ENCODE peak calls at places on chromosomes 1 and 21, in eight cellular contexts. One of them, this sample, is unnamed.

GRCh38 chr1:76901158-76901767 is 34.0 kb downstream of the ST6GALNAC5 start:
- DNase-seq in stimulated activated CD4-positive, alpha-beta T cell treated with anti-CD3 and anti-CD28 coated beads, TNF-alpha, amount 100 ng/mL, for 1 hour: no peak
- DNase-seq in ovary: peak; percentile 44
- DNase-seq in GM23248: peak; percentile 71
- DNase-seq in HuH-7.5: peak; percentile 31
- DNase-seq in anterior cingulate cortex: no peak
- DNase-seq in BJ: no peak
- DNase-seq in epithelial cell of esophagus: peak; percentile 76
- DNase-seq in this sample: no peak

GRCh38 chr1:219066631-219067349 is 106.9 kb upstream of the LYPLAL1 start:
- DNase-seq in ovary: no peak
- DNase-seq in anterior cingulate cortex: no peak
- DNase-seq in epithelial cell of esophagus: peak; percentile 56
- DNase-seq in HuH-7.5: no peak
- DNase-seq in BJ: peak; percentile 67
- DNase-seq in stimulated activated CD4-positive, alpha-beta T cell treated with anti-CD3 and anti-CD28 coated beads, TNF-alpha, amount 100 ng/mL, for 1 hour: no peak
- DNase-seq in GM23248: peak; percentile 78
- DNase-seq in this sample: no peak

GRCh38 chr1:100834779-100835645 is 59.6 kb downstream of the EXTL2 start:
- DNase-seq in ovary: no peak
- DNase-seq in BJ: no peak
- DNase-seq in stimulated activated CD4-positive, alpha-beta T cell treated with anti-CD3 and anti-CD28 coated beads, TNF-alpha, amount 100 ng/mL, for 1 hour: no peak
- DNase-seq in HuH-7.5: no peak
- DNase-seq in anterior cingulate cortex: no peak
- DNase-seq in epithelial cell of esophagus: no peak
- DNase-seq in GM23248: peak; percentile 34
- DNase-seq in this sample: no peak

GRCh38 chr1:113415256-113416189 is 25.2 kb downstream of the MAGI3 start:
- DNase-seq in GM23248: peak; percentile 26
- DNase-seq in epithelial cell of esophagus: no peak
- DNase-seq in BJ: no peak
- DNase-seq in stimulated activated CD4-positive, alpha-beta T cell treated with anti-CD3 and anti-CD28 coated beads, TNF-alpha, amount 100 ng/mL, for 1 hour: no peak
- DNase-seq in HuH-7.5: no peak
- DNase-seq in anterior cingulate cortex: no peak
- DNase-seq in ovary: no peak
- DNase-seq in this sample: no peak

GRCh38 chr1:24555591-24556413 is at the start of gene NCMAP:
- DNase-seq in stimulated activated CD4-positive, alpha-beta T cell treated with anti-CD3 and anti-CD28 coated beads, TNF-alpha, amount 100 ng/mL, for 1 hour: no peak
- DNase-seq in ovary: no peak
- DNase-seq in BJ: no peak
- DNase-seq in anterior cingulate cortex: no peak
- DNase-seq in GM23248: peak; percentile 18
- DNase-seq in HuH-7.5: peak; percentile 42
- DNase-seq in epithelial cell of esophagus: peak; percentile 15
- DNase-seq in this sample: no peak

GRCh38 chr1:117003253-117003875 is 1.8 kb downstream of the CD101 start:
- DNase-seq in epithelial cell of esophagus: no peak
- DNase-seq in ovary: no peak
- DNase-seq in GM23248: no peak
- DNase-seq in stimulated activated CD4-positive, alpha-beta T cell treated with anti-CD3 and anti-CD28 coated beads, TNF-alpha, amount 100 ng/mL, for 1 hour: no peak
- DNase-seq in anterior cingulate cortex: no peak
- DNase-seq in BJ: no peak
- DNase-seq in HuH-7.5: no peak
- DNase-seq in this sample: no peak

GRCh38 chr1:182185822-182186756 is 124.6 kb upstream of the ZNF648 start:
- DNase-seq in GM23248: peak; percentile 92
- DNase-seq in BJ: peak; percentile 55
- DNase-seq in ovary: no peak
- DNase-seq in stimulated activated CD4-positive, alpha-beta T cell treated with anti-CD3 and anti-CD28 coated beads, TNF-alpha, amount 100 ng/mL, for 1 hour: no peak
- DNase-seq in HuH-7.5: no peak
- DNase-seq in anterior cingulate cortex: no peak
- DNase-seq in epithelial cell of esophagus: peak; percentile 94
- DNase-seq in this sample: no peak

GRCh38 chr1:203669739-203670138 is 43.1 kb downstream of the ATP2B4 start:
- DNase-seq in anterior cingulate cortex: no peak
- DNase-seq in ovary: no peak
- DNase-seq in GM23248: peak; percentile 81
- DNase-seq in stimulated activated CD4-positive, alpha-beta T cell treated with anti-CD3 and anti-CD28 coated beads, TNF-alpha, amount 100 ng/mL, for 1 hour: no peak
- DNase-seq in BJ: no peak
- DNase-seq in epithelial cell of esophagus: peak; percentile 22
- DNase-seq in HuH-7.5: peak; percentile 37
- DNase-seq in this sample: no peak

GRCh38 chr1:221035680-221036153 is 156.5 kb downstream of the HLX start:
- DNase-seq in stimulated activated CD4-positive, alpha-beta T cell treated with anti-CD3 and anti-CD28 coated beads, TNF-alpha, amount 100 ng/mL, for 1 hour: no peak
- DNase-seq in HuH-7.5: no peak
- DNase-seq in anterior cingulate cortex: no peak
- DNase-seq in epithelial cell of esophagus: peak; percentile 49
- DNase-seq in GM23248: peak; percentile 89
- DNase-seq in BJ: no peak
- DNase-seq in ovary: no peak
- DNase-seq in this sample: no peak

GRCh38 chr1:26336477-26337205 is 17.3 kb downstream of the CRYBG2 start:
- DNase-seq in epithelial cell of esophagus: peak; percentile 95
- DNase-seq in GM23248: peak; percentile 45
- DNase-seq in HuH-7.5: peak; percentile 84
- DNase-seq in stimulated activated CD4-positive, alpha-beta T cell treated with anti-CD3 and anti-CD28 coated beads, TNF-alpha, amount 100 ng/mL, for 1 hour: peak; percentile 66
- DNase-seq in BJ: no peak
- DNase-seq in ovary: peak; percentile 51
- DNase-seq in anterior cingulate cortex: no peak
- DNase-seq in this sample: peak; percentile 65

GRCh38 chr21:34688145-34688544 is 19.4 kb downstream of the CLIC6 start:
- DNase-seq in HuH-7.5: no peak
- DNase-seq in GM23248: peak; percentile 54
- DNase-seq in anterior cingulate cortex: no peak
- DNase-seq in stimulated activated CD4-positive, alpha-beta T cell treated with anti-CD3 and anti-CD28 coated beads, TNF-alpha, amount 100 ng/mL, for 1 hour: no peak
- DNase-seq in epithelial cell of esophagus: peak; percentile 29
- DNase-seq in ovary: no peak
- DNase-seq in BJ: no peak
- DNase-seq in this sample: no peak

GRCh38 chr21:33063365-33063883 is 6.5 kb upstream of the OLIG1 start:
- DNase-seq in GM23248: no peak
- DNase-seq in anterior cingulate cortex: no peak
- DNase-seq in HuH-7.5: no peak
- DNase-seq in epithelial cell of esophagus: no peak
- DNase-seq in stimulated activated CD4-positive, alpha-beta T cell treated with anti-CD3 and anti-CD28 coated beads, TNF-alpha, amount 100 ng/mL, for 1 hour: no peak
- DNase-seq in BJ: no peak
- DNase-seq in ovary: no peak
- DNase-seq in this sample: no peak

GRCh38 chr1:3320246-3321152 is 134.0 kb upstream of the ARHGEF16 start:
- DNase-seq in HuH-7.5: peak; percentile 94
- DNase-seq in GM23248: peak; percentile 43
- DNase-seq in BJ: no peak
- DNase-seq in stimulated activated CD4-positive, alpha-beta T cell treated with anti-CD3 and anti-CD28 coated beads, TNF-alpha, amount 100 ng/mL, for 1 hour: no peak
- DNase-seq in epithelial cell of esophagus: no peak
- DNase-seq in anterior cingulate cortex: no peak
- DNase-seq in ovary: no peak
- DNase-seq in this sample: no peak

GRCh38 chr1:21693732-21694131 is 24.6 kb upstream of the RAP1GAP start:
- DNase-seq in BJ: peak; percentile 64
- DNase-seq in ovary: no peak
- DNase-seq in stimulated activated CD4-positive, alpha-beta T cell treated with anti-CD3 and anti-CD28 coated beads, TNF-alpha, amount 100 ng/mL, for 1 hour: no peak
- DNase-seq in GM23248: peak; percentile 15
- DNase-seq in HuH-7.5: no peak
- DNase-seq in anterior cingulate cortex: no peak
- DNase-seq in epithelial cell of esophagus: no peak
- DNase-seq in this sample: no peak

GRCh38 chr1:227884370-227885134 is 63.2 kb downstream of the WNT9A start:
- DNase-seq in ovary: peak; percentile 16
- DNase-seq in epithelial cell of esophagus: no peak
- DNase-seq in anterior cingulate cortex: no peak
- DNase-seq in BJ: no peak
- DNase-seq in HuH-7.5: no peak
- DNase-seq in stimulated activated CD4-positive, alpha-beta T cell treated with anti-CD3 and anti-CD28 coated beads, TNF-alpha, amount 100 ng/mL, for 1 hour: no peak
- DNase-seq in GM23248: no peak
- DNase-seq in this sample: no peak

GRCh38 chr1:179087665-179088064 is 5.8 kb downstream of the TOR3A start:
- DNase-seq in HuH-7.5: no peak
- DNase-seq in GM23248: peak; percentile 23
- DNase-seq in anterior cingulate cortex: no peak
- DNase-seq in ovary: no peak
- DNase-seq in epithelial cell of esophagus: no peak
- DNase-seq in stimulated activated CD4-positive, alpha-beta T cell treated with anti-CD3 and anti-CD28 coated beads, TNF-alpha, amount 100 ng/mL, for 1 hour: no peak
- DNase-seq in BJ: no peak
- DNase-seq in this sample: no peak

GRCh38 chr21:14675774-14676530 is 129.8 kb upstream of the SAMSN1 start:
- DNase-seq in anterior cingulate cortex: no peak
- DNase-seq in epithelial cell of esophagus: no peak
- DNase-seq in stimulated activated CD4-positive, alpha-beta T cell treated with anti-CD3 and anti-CD28 coated beads, TNF-alpha, amount 100 ng/mL, for 1 hour: no peak
- DNase-seq in GM23248: no peak
- DNase-seq in ovary: no peak
- DNase-seq in BJ: no peak
- DNase-seq in HuH-7.5: no peak
- DNase-seq in this sample: no peak

GRCh38 chr1:32249831-32250525 is 1.1 kb upstream of the LCK start:
- DNase-seq in ovary: no peak
- DNase-seq in GM23248: no peak
- DNase-seq in HuH-7.5: peak; percentile 70
- DNase-seq in BJ: no peak
- DNase-seq in epithelial cell of esophagus: peak; percentile 68
- DNase-seq in anterior cingulate cortex: no peak
- DNase-seq in stimulated activated CD4-positive, alpha-beta T cell treated with anti-CD3 and anti-CD28 coated beads, TNF-alpha, amount 100 ng/mL, for 1 hour: peak; percentile 66
- DNase-seq in this sample: peak; percentile 66

GRCh38 chr1:183404456-183404855 is 13.7 kb downstream of the NMNAT2 start:
- DNase-seq in epithelial cell of esophagus: no peak
- DNase-seq in HuH-7.5: no peak
- DNase-seq in anterior cingulate cortex: no peak
- DNase-seq in stimulated activated CD4-positive, alpha-beta T cell treated with anti-CD3 and anti-CD28 coated beads, TNF-alpha, amount 100 ng/mL, for 1 hour: no peak
- DNase-seq in ovary: no peak
- DNase-seq in BJ: no peak
- DNase-seq in GM23248: no peak
- DNase-seq in this sample: no peak

This sample was measured in activated CD4-positive, CD25-positive, alpha-beta regulatory T cell treated with anti-CD3 and anti-CD28 coated beads, Interleukin-2, amount 50 U/mL, for 16 hours.